ENCODE peak calls at places on chromosomes 3 and 15, in seven cellular contexts. L is AG10803, J is GM20000, E is AG09319, I is endothelial cell, R is lower leg skin, M is astrocyte. H is an unnamed sample.

GRCh38 chr3:87710511-87710910 is 348.3 kb downstream of the CGGBP1 start:
- DNase-seq in J (no peak), M (no peak), L (no peak), I (no peak), E (no peak), R (no peak), H (no peak)

GRCh38 chr3:156642750-156643728 is 31.4 kb upstream of the TIPARP start:
- DNase-seq in R (no peak), E (no peak), I (no peak), J (no peak), M (no peak), L (peak; percentile 63), H (no peak)

GRCh38 chr3:112002458-112002971 is 3.8 kb downstream of the TAGLN3 start:
- DNase-seq in J (no peak), R (no peak), E (no peak), L (no peak), I (no peak), M (peak; percentile 60), H (no peak)

GRCh38 chr3:143574933-143575332 is 273.3 kb downstream of the SLC9A9 start:
- DNase-seq in I (no peak), L (no peak), R (no peak), J (no peak), M (no peak), E (no peak), H (no peak)

GRCh38 chr3:17194116-17194515 is 309.4 kb downstream of the PLCL2 start:
- DNase-seq in J (no peak), L (no peak), M (no peak), I (no peak), R (no peak), E (no peak), H (no peak)

GRCh38 chr3:178536271-178537079 is at the start of gene KCNMB2:
- DNase-seq in E (no peak), M (no peak), R (no peak), L (no peak), J (no peak), I (no peak), H (no peak)

GRCh38 chr15:93162560-93162959 is 73.5 kb upstream of the RGMA start:
- DNase-seq in M (no peak), E (no peak), R (no peak), J (no peak), I (no peak), L (no peak), H (no peak)

GRCh38 chr3:55474213-55474632 is 12.9 kb downstream of the WNT5A start:
- DNase-seq in J (no peak), M (no peak), R (no peak), E (no peak), L (no peak), I (peak; percentile 43), H (no peak)

GRCh38 chr3:167109746-167110145 is 270.4 kb downstream of the ZBBX start:
- DNase-seq in J (no peak), E (no peak), L (no peak), I (no peak), M (no peak), R (no peak), H (no peak)

GRCh38 chr3:71208273-71209095 is 375.0 kb downstream of the FOXP1 start:
- DNase-seq in E (no peak), J (no peak), M (no peak), L (no peak), R (no peak), I (no peak), H (no peak)

GRCh38 chr15:67019886-67020520 is 45.4 kb upstream of the SMAD3 start:
- DNase-seq in M (no peak), J (no peak), L (no peak), R (no peak), E (no peak), I (no peak), H (no peak)

GRCh38 chr3:172892158-172892557 is 141.6 kb downstream of the ECT2 start:
- DNase-seq in M (peak; percentile 71), I (no peak), J (no peak), R (no peak), E (no peak), L (peak; percentile 46), H (no peak)

GRCh38 chr15:81809543-81809942 is 236.3 kb downstream of the MEX3B start:
- DNase-seq in J (no peak), L (peak; percentile 4), E (no peak), R (no peak), I (peak; percentile 10), M (no peak), H (no peak)

GRCh38 chr15:39788800-39789565 is 6.3 kb upstream of the FSIP1 start:
- DNase-seq in J (no peak), I (no peak), L (peak; percentile 63), M (no peak), E (no peak), R (no peak), H (no peak)

GRCh38 chr3:49470714-49471420 is 800 bp downstream of the DAG1 start:
- DNase-seq in J (no peak), I (no peak), E (no peak), R (no peak), L (no peak), M (no peak), H (no peak)

GRCh38 chr15:78007965-78008886 is 69.3 kb downstream of the TBC1D2B start:
- DNase-seq in E (peak; percentile 59), R (no peak), M (peak; percentile 76), J (no peak), L (peak; percentile 86), I (no peak), H (no peak)

GRCh38 chr3:10047876-10048275 is 21.6 kb downstream of the FANCD2 start:
- DNase-seq in M (no peak), J (no peak), L (no peak), R (no peak), E (no peak), I (no peak), H (no peak)

GRCh38 chr15:90099072-90099867 is 3.0 kb downstream of the IDH2 start:
- DNase-seq in E (no peak), I (no peak), L (no peak), R (no peak), J (peak; percentile 62), M (no peak), H (no peak)

GRCh38 chr3:63975705-63976104 is 47.6 kb downstream of the PSMD6 start:
- DNase-seq in R (peak; percentile 67), M (peak; percentile 47), E (no peak), J (no peak), L (peak; percentile 29), I (no peak), H (no peak)

GRCh38 chr15:71658827-71659729 is 151.3 kb upstream of the NR2E3 start:
- DNase-seq in I (no peak), J (no peak), E (no peak), M (no peak), L (no peak), R (no peak), H (no peak)

GRCh38 chr3:168040624-168041208 is 55.0 kb downstream of the GOLIM4 start:
- DNase-seq in J (peak; percentile 26), R (no peak), E (peak; percentile 39), L (peak; percentile 78), M (peak; percentile 45), I (peak; percentile 18), H (no peak)

GRCh38 chr3:45054196-45054857 is 28.2 kb downstream of the CLEC3B start:
- DNase-seq in L (peak; percentile 98), R (peak; percentile 43), M (peak; percentile 81), E (peak; percentile 82), J (no peak), I (no peak), H (no peak)

GRCh38 chr15:47885921-47886320 is 168.6 kb downstream of the SEMA6D start:
- DNase-seq in E (no peak), L (peak; percentile 86), J (no peak), M (peak; percentile 90), R (no peak), I (no peak), H (no peak)

GRCh38 chr15:75809986-75810750 is 33.1 kb upstream of the UBE2Q2 start:
- DNase-seq in M (no peak), E (no peak), L (peak; percentile 17), J (peak; percentile 34), R (no peak), I (no peak), H (no peak)
- TF ChIP-seq CTCF in M (peak; percentile 20), E (peak; percentile 23), L (peak; percentile 41), J (peak; percentile 41), R (no peak), I (no peak), H (peak; percentile 44)

GRCh38 chr3:127691974-127692373 is 19.2 kb downstream of the ABTB1 start:
- DNase-seq in E (no peak), I (no peak), M (no peak), J (no peak), L (no peak), R (no peak), H (no peak)

GRCh38 chr3:127693336-127693843 is 20.6 kb downstream of the ABTB1 start:
- DNase-seq in R (no peak), I (no peak), J (no peak), E (no peak), L (no peak), M (no peak), H (no peak)

GRCh38 chr3:127692501-127693335 is 20.0 kb downstream of the ABTB1 start:
- DNase-seq in I (no peak), R (no peak), M (no peak), J (no peak), E (no peak), L (no peak), H (no peak)

GRCh38 chr3:127697531-127698240 is 24.9 kb downstream of the ABTB1 start:
- DNase-seq in L (peak; percentile 92), M (peak; percentile 70), J (peak; percentile 71), E (peak; percentile 58), I (peak; percentile 55), R (peak; percentile 75), H (no peak)

GRCh38 chr3:127694467-127695215 is 21.9 kb downstream of the ABTB1 start:
- DNase-seq in I (peak; percentile 60), E (no peak), M (no peak), R (no peak), J (no peak), L (peak; percentile 27), H (no peak)
- TF ChIP-seq CTCF in I (no peak), E (peak; percentile 37), M (peak; percentile 20), R (no peak), J (no peak), L (peak; percentile 36), H (peak; percentile 42)

DNA sequence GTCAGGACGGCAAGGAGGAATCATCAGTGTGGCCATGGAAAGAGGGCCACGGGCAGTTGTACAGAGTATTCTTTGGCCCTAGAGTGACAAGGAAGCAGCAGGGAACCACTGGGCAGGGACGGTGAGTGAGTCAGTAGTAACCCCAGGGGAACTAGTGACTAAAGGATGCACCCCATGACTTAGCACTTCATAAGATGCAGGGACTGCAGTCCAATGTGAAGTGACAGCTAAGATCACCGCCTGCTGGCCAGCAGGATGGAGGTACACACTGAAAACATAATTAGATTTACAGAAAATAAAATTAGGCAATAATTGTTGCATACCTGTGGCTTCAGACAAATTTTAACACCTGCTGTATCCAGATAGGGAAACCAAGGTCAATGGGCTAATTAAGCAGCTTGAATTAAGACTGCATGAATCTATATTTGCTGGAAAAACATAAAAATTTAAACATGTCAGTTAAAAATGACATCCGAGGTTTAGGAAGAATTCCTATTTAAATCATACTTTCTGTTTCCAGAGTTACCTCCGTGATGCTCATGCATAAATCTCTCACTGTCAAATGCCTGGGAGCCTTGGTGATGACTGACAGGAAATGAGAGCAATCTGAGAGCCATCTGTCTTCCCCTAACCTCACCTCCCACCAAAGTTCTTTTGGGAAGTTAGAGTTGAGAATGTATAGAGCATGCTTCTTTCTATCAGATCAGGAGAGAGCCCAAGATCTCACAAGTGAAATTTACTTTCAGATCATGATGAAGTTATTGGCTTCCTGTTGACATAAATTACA is 56.5 kb downstream of the DCLK3 start:
- DNase-seq in R (no peak), M (peak; percentile 18), E (no peak), L (peak; percentile 63), I (no peak), J (no peak), H (no peak)
- TF ChIP-seq CTCF in R (no peak), M (peak; percentile 31), E (peak; percentile 16), L (peak; percentile 26), I (peak; percentile 33), J (no peak), H (peak; percentile 38)

GRCh38 chr3:107543666-107544065 is 20.9 kb downstream of the BBX start:
- DNase-seq in E (no peak), M (no peak), I (no peak), J (no peak), L (no peak), R (no peak), H (no peak)
- TF ChIP-seq CTCF in E (no peak), M (peak; percentile 23), I (peak; percentile 33), J (peak; percentile 9), L (peak; percentile 8), R (no peak), H (peak; percentile 48)